ENCODE peak calls at places on chromosome 12, in four cellular contexts. X, T, N and M are unnamed samples.

GRCh38 chr12:77521458-77522115 is 309.1 kb upstream of the NAV3 start:
- DNase-seq in X (no peak), T (no peak), N (no peak), M (no peak)

GRCh38 chr12:47095446-47096236 is 15.9 kb upstream of the AMIGO2 start:
- DNase-seq in X (no peak), T (no peak), N (peak), M (no peak)

GRCh38 chr12:120817559-120818330 is 86.4 kb downstream of the SPPL3 start:
- DNase-seq in X (no peak), T (no peak), N (no peak), M (no peak)

GRCh38 chr12:59695379-59695778 is 99.5 kb downstream of the SLC16A7 start:
- DNase-seq in X (no peak), T (no peak), N (peak), M (no peak)

GRCh38 chr12:92047058-92047826 is 98.4 kb downstream of the BTG1 start:
- DNase-seq in X (no peak), T (no peak), N (no peak), M (no peak)

GRCh38 chr12:89768586-89769482 is 60.2 kb upstream of the ATP2B1 start:
- DNase-seq in X (no peak), T (no peak), N (peak), M (no peak)

GRCh38 chr12:5165296-5165970 is 121.8 kb downstream of the KCNA5 start:
- DNase-seq in X (no peak), T (no peak), N (no peak), M (no peak)

GRCh38 chr12:89475203-89475990 is 49.2 kb downstream of the GALNT4 start:
- DNase-seq in X (no peak), T (no peak), N (no peak), M (no peak)

GRCh38 chr12:54173066-54173726 is 15.6 kb downstream of the SMUG1 start:
- DNase-seq in X (no peak), T (peak), N (peak), M (no peak)

GRCh38 chr12:62640910-62641448 is 174.4 kb downstream of the MON2 start:
- DNase-seq in X (no peak), T (no peak), N (no peak), M (no peak)

GRCh38 chr12:78483767-78484315 is 380.7 kb upstream of the SYT1 start:
- DNase-seq in X (no peak), T (no peak), N (no peak), M (no peak)

GRCh38 chr12:113071427-113072112 is 15.0 kb downstream of the DTX1 start:
- DNase-seq in X (no peak), T (no peak), N (no peak), M (no peak)

GRCh38 chr12:64733857-64734256 is 25.3 kb downstream of the GNS start:
- DNase-seq in X (peak), T (peak), N (peak), M (no peak)

GRCh38 chr12:104505095-104505819 is 48.5 kb downstream of the CHST11 start:
- DNase-seq in X (no peak), T (no peak), N (no peak), M (no peak)

GRCh38 chr12:47732504-47732903 is 7.2 kb upstream of the ENDOU start:
- DNase-seq in X (no peak), T (no peak), N (no peak), M (no peak)

GRCh38 chr12:122393822-122394221 is 28.6 kb downstream of the CLIP1 start:
- DNase-seq in X (no peak), T (no peak), N (no peak), M (no peak)

GRCh38 chr12:48045061-48045846 is 41.0 kb upstream of the COL2A1 start:
- DNase-seq in X (no peak), T (no peak), N (no peak), M (no peak)

GRCh38 chr12:9851927-9852326 is 17.2 kb downstream of the CLEC2B start:
- DNase-seq in X (no peak), T (no peak), N (no peak), M (no peak)

GRCh38 chr12:104928036-104928770 is 29.9 kb downstream of the SLC41A2 start:
- DNase-seq in X (no peak), T (no peak), N (no peak), M (no peak)

GRCh38 chr12:13066459-13066858 is 22.3 kb downstream of the FAM234B start:
- DNase-seq in X (no peak), T (no peak), N (no peak), M (no peak)

GRCh38 chr12:25529738-25530137 is 23.3 kb downstream of the LMNTD1 start:
- DNase-seq in X (no peak), T (no peak), N (peak), M (no peak)

GRCh38 chr12:131473721-131474709 is 236.9 kb upstream of the SFSWAP start:
- DNase-seq in X (no peak), T (no peak), N (no peak), M (no peak)

GRCh38 chr12:51424094-51424661 is 453 bp upstream of the SLC4A8 start:
- DNase-seq in X (no peak), T (no peak), N (no peak), M (no peak)

GRCh38 chr12:97612075-97612474 is 149.5 kb downstream of the RMST start:
- DNase-seq in X (no peak), T (no peak), N (no peak), M (no peak)

GRCh38 chr12:80045594-80045993 is 53.7 kb upstream of the OTOGL start:
- DNase-seq in X (no peak), T (no peak), N (peak), M (no peak)

GRCh38 chr12:122421263-122421814 is 1.1 kb downstream of the CLIP1 start:
- DNase-seq in X (peak), T (peak), N (peak), M (peak)

GRCh38 chr12:52212701-52213540 is 20.1 kb upstream of the KRT7 start:
- DNase-seq in X (no peak), T (peak), N (no peak), M (no peak)

GRCh38 chr12:121467638-121468403 is 67.9 kb downstream of the RNF34 start:
- DNase-seq in X (peak), T (peak), N (no peak), M (peak)

GRCh38 chr12:52519826-52520662 is at the start of gene KRT5:
- DNase-seq in X (peak), T (no peak), N (peak), M (no peak)

GRCh38 chr12:5713599-5714001 is 231.5 kb downstream of the ANO2 start:
- DNase-seq in X (peak), T (no peak), N (no peak), M (no peak)

GRCh38 chr12:23083267-23083666 is 458.3 kb downstream of the ETNK1 start:
- DNase-seq in X (no peak), T (no peak), N (peak), M (no peak)

DNA sequence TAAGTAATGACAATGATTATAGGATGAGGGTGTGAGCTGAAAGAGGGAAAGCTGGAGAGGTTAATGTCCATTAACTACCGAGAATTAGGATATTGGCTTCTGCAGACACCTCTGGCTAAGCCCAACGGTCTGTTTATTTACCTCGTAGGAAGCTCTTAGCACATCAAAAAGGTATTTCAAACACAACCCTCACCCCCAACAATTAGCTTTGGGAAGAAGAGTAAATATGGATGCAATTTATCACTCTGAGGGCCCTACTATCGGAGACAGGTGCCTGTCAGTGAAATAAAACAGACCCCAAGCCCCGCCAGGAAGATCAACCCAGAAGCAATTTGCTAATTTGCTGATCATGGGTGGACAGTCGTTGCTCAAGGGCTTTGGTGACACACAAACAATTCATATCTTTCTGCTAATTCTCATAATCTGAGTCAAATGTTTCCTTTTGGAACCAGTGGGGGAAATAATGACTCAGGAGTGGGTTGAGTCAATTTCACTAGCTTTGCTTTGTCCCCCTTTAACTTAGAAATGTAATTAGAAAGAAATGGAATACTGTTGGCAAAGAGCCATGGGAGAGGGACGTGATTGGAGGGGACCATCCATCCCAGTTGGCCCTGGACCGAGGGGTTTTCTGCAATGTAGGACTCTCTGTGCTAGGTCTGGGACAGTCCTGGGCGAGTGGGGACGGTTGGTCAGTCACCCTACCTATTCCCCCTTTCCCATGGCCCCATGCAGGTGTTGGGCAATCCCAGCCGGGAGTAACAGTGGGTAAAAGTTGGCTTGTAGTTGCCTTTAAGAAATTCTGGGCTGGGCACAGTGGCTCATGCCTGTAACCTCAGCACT is 99.1 kb upstream of the MED13L start:
- DNase-seq in X (no peak), T (peak), N (no peak), M (no peak)
- H3K27ac ChIP-seq in X (no peak), T (no peak), N (no peak), M (no peak)

GRCh38 chr12:67921286-67921685 is 68.0 kb upstream of the IFNG-AS1 start:
- DNase-seq in X (no peak), T (no peak), N (peak), M (no peak)

GRCh38 chr12:67920432-67920831 is 68.8 kb upstream of the IFNG-AS1 start:
- DNase-seq in X (no peak), T (no peak), N (peak), M (no peak)

GRCh38 chr12:67918441-67918840 is 70.8 kb upstream of the IFNG-AS1 start:
- DNase-seq in X (no peak), T (no peak), N (no peak), M (no peak)

GRCh38 chr12:67917811-67918210 is 71.4 kb upstream of the IFNG-AS1 start:
- DNase-seq in X (no peak), T (no peak), N (no peak), M (no peak)

DNA sequence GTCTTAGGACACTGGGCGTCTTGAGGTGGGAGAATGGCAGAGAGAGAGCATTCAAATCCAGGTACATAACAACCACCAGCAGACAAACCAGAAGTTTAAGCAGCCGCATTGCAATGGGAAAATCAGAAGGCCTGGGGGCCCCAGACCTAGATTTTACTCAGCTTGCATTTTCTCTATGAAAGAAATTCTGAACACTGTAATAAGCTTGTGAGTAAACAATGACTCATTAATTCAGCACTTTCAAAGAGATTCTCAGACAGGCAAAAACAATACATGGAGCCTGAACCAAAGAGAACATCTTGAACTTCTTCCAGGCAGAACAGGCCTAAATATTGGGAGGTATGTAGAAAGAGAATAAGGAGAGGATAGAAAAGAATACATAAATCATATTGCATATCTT is 69.8 kb upstream of the IFNG-AS1 start:
- DNase-seq in X (no peak), T (no peak), N (peak), M (no peak)
- H3K4me3 ChIP-seq in X (no peak), T (no peak), N (no peak), M (no peak)

DNA sequence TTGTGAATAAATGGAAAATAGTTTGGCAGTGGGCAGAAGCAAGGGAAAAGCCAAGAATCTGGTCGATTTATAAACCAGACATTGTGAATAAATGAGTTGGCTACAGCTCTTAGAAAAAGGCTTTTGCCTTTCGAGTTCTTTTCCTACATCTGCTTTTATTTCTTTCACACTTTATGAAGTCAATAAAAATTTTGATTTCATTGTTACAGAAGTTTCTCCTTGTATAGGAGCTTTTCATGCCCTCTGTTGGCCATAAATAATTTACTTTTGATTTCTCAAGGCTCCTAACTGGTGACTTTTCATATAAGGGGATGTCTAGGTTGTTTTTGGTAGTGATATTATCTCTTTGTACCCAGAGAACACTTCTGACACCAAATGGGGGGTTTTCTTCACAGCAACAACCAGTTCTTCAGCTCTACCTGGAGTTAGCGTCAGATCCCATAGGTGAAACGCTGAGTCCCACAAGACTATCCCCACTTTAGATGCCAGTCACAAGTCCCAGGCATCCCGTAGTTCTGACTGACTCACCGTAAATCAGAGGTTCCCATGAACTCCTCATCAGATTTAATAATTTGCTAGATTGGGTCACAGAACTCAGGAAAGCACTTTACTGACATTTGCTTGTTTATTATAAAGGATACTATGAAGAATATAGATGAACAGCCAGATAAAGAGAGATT is 136.4 kb upstream of the DNM1L start:
- DNase-seq in X (no peak), T (no peak), N (no peak), M (no peak)
- H3K27ac ChIP-seq in X (peak), T (no peak), N (no peak), M (peak)

DNA sequence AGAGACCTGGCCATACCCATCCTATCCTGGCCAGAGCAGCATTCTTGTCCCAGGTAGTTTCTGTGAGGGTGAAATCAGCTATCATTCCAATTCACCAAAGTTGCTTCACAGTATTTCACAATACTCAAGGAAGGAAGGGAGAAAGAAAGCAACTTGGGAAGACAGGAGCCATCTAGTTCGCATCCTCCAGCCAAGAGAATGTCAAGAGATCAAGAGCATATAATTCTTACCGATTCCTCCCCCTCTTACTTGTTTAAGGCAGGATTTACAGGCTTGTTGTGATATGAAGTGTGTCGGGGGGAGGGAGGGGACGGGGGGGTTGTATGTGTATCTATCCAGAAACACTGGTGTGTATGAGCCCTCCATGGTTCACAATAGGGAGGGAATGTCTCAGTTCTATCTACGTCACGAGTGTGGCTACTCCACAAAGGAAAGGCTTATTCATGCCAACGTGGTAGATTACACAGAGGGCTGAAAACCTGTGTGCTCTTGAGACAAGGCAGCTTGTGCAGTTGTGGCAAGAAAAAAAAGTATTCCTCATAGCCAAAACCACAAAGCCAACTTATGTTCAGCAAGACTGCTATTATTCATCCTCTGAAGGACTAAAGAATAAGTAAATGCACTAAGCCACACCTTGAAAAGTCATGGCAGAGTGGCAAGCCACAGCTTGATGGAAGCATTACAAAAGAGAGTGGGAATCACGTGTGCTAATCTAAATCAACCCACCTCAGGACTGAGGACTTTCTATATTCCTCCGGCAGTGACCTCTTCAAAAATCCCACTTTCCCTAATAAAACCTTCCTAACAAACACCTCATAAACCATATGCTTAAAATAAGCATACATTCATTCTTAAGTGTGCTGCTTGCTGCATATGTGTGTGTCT is 35.0 kb downstream of the CORO1C start:
- DNase-seq in X (no peak), T (no peak), N (peak), M (no peak)
- H3K4me3 ChIP-seq in X (no peak), T (no peak), N (no peak), M (no peak)

DNA sequence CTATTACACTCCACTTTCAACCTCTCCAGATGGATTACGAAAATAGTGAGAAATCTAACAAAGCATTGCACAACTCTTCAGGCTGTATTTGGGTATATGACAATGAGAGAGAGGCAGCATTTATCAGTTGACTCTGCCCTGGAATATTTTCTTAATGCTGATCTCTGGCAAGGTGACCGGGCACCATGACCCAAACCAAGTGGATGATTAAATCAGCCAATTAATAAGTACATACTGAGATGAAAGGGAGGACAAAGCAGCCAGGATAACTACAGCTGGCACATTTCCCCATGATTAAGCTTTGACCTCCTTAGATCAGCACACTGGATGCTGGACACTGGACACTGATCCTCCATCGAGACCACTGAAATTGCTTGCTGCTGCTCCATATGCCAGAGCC is 218.2 kb downstream of the ASCL1 start:
- DNase-seq in X (no peak), T (no peak), N (no peak), M (no peak)
- H3K27ac ChIP-seq in X (no peak), T (no peak), N (no peak), M (no peak)

DNA sequence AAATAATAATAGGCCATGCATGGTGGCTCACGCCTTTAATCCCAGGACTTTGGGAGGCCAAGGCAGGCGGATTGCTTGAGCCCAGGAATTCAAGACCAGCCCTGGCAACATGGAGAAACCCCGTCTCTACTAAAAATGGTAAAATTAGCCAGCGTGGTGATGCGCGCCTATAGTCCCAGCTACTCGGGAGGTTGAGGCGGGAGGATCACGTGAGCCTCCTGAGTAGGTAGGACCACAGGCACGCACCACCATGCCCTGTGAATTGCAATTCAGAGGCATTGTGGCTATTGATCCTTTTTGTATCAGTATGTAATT is 2.3 kb downstream of the ARHGDIB start:
- DNase-seq in X (no peak), T (no peak), N (no peak), M (no peak)
- H3K4me3 ChIP-seq in X (peak), T (no peak), N (no peak), M (peak)